ENCODE peak calls at places on chromosome 1, in six cellular contexts. One of them, this sample, is unnamed.

GRCh38 chr1:18134324-18135046 is 26.9 kb downstream of the IGSF21 start:
- DNase-seq in A549: no peak
- DNase-seq in K562: no peak
- DNase-seq in HepG2: peak
- DNase-seq in H1: no peak
- DNase-seq in endothelial cell of umbilical vein: no peak
- DNase-seq in this sample: no peak

GRCh38 chr1:236039736-236040670 is 24.9 kb downstream of the NID1 start:
- DNase-seq in A549: no peak
- DNase-seq in K562: no peak
- DNase-seq in HepG2: peak
- DNase-seq in H1: no peak
- DNase-seq in endothelial cell of umbilical vein: no peak
- DNase-seq in this sample: no peak

GRCh38 chr1:199983531-199983930 is 44.0 kb upstream of the NR5A2 start:
- DNase-seq in A549: no peak
- DNase-seq in K562: no peak
- DNase-seq in HepG2: no peak
- DNase-seq in H1: no peak
- DNase-seq in endothelial cell of umbilical vein: no peak
- DNase-seq in this sample: no peak

GRCh38 chr1:91730781-91731732 is 154.9 kb downstream of the TGFBR3 start:
- DNase-seq in A549: peak
- DNase-seq in K562: peak
- DNase-seq in HepG2: no peak
- DNase-seq in H1: no peak
- DNase-seq in endothelial cell of umbilical vein: no peak
- DNase-seq in this sample: no peak

GRCh38 chr1:40004857-40005256 is 35.7 kb upstream of the CAP1 start:
- DNase-seq in A549: no peak
- DNase-seq in K562: peak
- DNase-seq in HepG2: no peak
- DNase-seq in H1: no peak
- DNase-seq in endothelial cell of umbilical vein: no peak
- DNase-seq in this sample: no peak

GRCh38 chr1:58456470-58456869 is 90.1 kb downstream of the OMA1 start:
- DNase-seq in A549: no peak
- DNase-seq in K562: no peak
- DNase-seq in HepG2: no peak
- DNase-seq in H1: no peak
- DNase-seq in endothelial cell of umbilical vein: no peak
- DNase-seq in this sample: no peak

GRCh38 chr1:219931033-219931432 is 2.7 kb upstream of the SLC30A10 start:
- DNase-seq in A549: no peak
- DNase-seq in K562: no peak
- DNase-seq in HepG2: no peak
- DNase-seq in H1: no peak
- DNase-seq in endothelial cell of umbilical vein: no peak
- DNase-seq in this sample: no peak

GRCh38 chr1:78721136-78721535 is 71.5 kb downstream of the IFI44 start:
- DNase-seq in A549: no peak
- DNase-seq in K562: no peak
- DNase-seq in HepG2: no peak
- DNase-seq in H1: no peak
- DNase-seq in endothelial cell of umbilical vein: no peak
- DNase-seq in this sample: no peak

GRCh38 chr1:11364170-11364569 is 91.2 kb downstream of the UBIAD1 start:
- DNase-seq in A549: no peak
- DNase-seq in K562: peak
- DNase-seq in HepG2: no peak
- DNase-seq in H1: no peak
- DNase-seq in endothelial cell of umbilical vein: no peak
- DNase-seq in this sample: peak

GRCh38 chr1:213179784-213180183 is 128.7 kb downstream of the RPS6KC1 start:
- DNase-seq in A549: no peak
- DNase-seq in K562: no peak
- DNase-seq in HepG2: no peak
- DNase-seq in H1: no peak
- DNase-seq in endothelial cell of umbilical vein: no peak
- DNase-seq in this sample: no peak

GRCh38 chr1:234065794-234066447 is 161.4 kb downstream of the SLC35F3 start:
- DNase-seq in A549: peak
- DNase-seq in K562: peak
- DNase-seq in HepG2: peak
- DNase-seq in H1: peak
- DNase-seq in endothelial cell of umbilical vein: peak
- DNase-seq in this sample: peak

GRCh38 chr1:210600421-210601195 is 271.9 kb downstream of the HHAT start:
- DNase-seq in A549: no peak
- DNase-seq in K562: no peak
- DNase-seq in HepG2: no peak
- DNase-seq in H1: no peak
- DNase-seq in endothelial cell of umbilical vein: no peak
- DNase-seq in this sample: no peak

GRCh38 chr1:195898924-195899323 is 709.3 kb downstream of the KCNT2 start:
- DNase-seq in A549: no peak
- DNase-seq in K562: peak
- DNase-seq in HepG2: no peak
- DNase-seq in H1: no peak
- DNase-seq in endothelial cell of umbilical vein: peak
- DNase-seq in this sample: no peak

GRCh38 chr1:224276768-224277487 is 53.0 kb downstream of the NVL start:
- DNase-seq in A549: no peak
- DNase-seq in K562: no peak
- DNase-seq in HepG2: no peak
- DNase-seq in H1: no peak
- DNase-seq in endothelial cell of umbilical vein: no peak
- DNase-seq in this sample: no peak

GRCh38 chr1:228459091-228459993 is 27.8 kb upstream of the RNF187 start:
- DNase-seq in A549: peak
- DNase-seq in K562: peak
- DNase-seq in HepG2: peak
- DNase-seq in H1: no peak
- DNase-seq in endothelial cell of umbilical vein: peak
- DNase-seq in this sample: peak

GRCh38 chr1:84851839-84852238 is 41.2 kb downstream of the LPAR3 start:
- DNase-seq in A549: peak
- DNase-seq in K562: no peak
- DNase-seq in HepG2: no peak
- DNase-seq in H1: no peak
- DNase-seq in endothelial cell of umbilical vein: no peak
- DNase-seq in this sample: no peak

GRCh38 chr1:59076612-59077011 is 220.3 kb upstream of the FGGY start:
- DNase-seq in A549: peak
- DNase-seq in K562: peak
- DNase-seq in HepG2: no peak
- DNase-seq in H1: no peak
- DNase-seq in endothelial cell of umbilical vein: peak
- DNase-seq in this sample: no peak

GRCh38 chr1:23528245-23528978 is 2.6 kb downstream of the E2F2 start:
- DNase-seq in A549: peak
- DNase-seq in K562: peak
- DNase-seq in HepG2: peak
- DNase-seq in H1: no peak
- DNase-seq in endothelial cell of umbilical vein: peak
- DNase-seq in this sample: no peak

GRCh38 chr1:33005812-33006465 is 30.7 kb downstream of the AK2 start:
- DNase-seq in A549: no peak
- DNase-seq in K562: no peak
- DNase-seq in HepG2: no peak
- DNase-seq in H1: no peak
- DNase-seq in endothelial cell of umbilical vein: peak
- DNase-seq in this sample: no peak

GRCh38 chr1:164685656-164686055 is 126.7 kb downstream of the PBX1 start:
- DNase-seq in A549: no peak
- DNase-seq in K562: no peak
- DNase-seq in HepG2: no peak
- DNase-seq in H1: no peak
- DNase-seq in endothelial cell of umbilical vein: no peak
- DNase-seq in this sample: no peak

GRCh38 chr1:10768552-10768951 is 27.9 kb downstream of the CASZ1 start:
- DNase-seq in A549: peak
- DNase-seq in K562: no peak
- DNase-seq in HepG2: no peak
- DNase-seq in H1: no peak
- DNase-seq in endothelial cell of umbilical vein: no peak
- DNase-seq in this sample: no peak

DNA sequence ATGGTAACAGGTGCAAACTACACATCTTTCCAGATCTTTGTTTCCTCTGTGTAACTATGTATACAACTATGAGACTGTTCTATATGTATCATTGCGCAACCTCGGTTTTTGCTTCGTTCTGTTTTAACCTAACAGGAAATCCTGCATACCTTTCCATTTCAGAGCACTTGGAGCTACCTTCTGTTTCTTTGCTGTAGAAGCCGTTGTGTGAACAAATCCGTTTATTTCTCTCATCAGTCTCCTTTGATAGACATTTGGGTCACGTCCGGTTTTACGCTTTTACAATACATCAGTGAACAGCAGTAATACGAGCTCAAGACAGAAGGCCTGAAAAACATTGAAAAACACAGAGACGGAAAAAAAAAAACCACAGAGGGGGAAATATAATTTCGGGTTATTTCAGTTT is 10.5 kb downstream of the ATP5IF1 start:
- DNase-seq in A549: no peak
- DNase-seq in K562: no peak
- DNase-seq in HepG2: peak
- DNase-seq in H1: no peak
- DNase-seq in endothelial cell of umbilical vein: peak
- DNase-seq in this sample: no peak
- TF ChIP-seq JUN in A549: no peak
- TF ChIP-seq JUN in K562: no peak
- TF ChIP-seq JUN in HepG2: no peak
- TF ChIP-seq JUN in H1: no peak
- TF ChIP-seq JUN in endothelial cell of umbilical vein: no peak
- TF ChIP-seq JUN in this sample: no peak

GRCh38 chr1:221439008-221439733 is 302.7 kb downstream of the DUSP10 start:
- DNase-seq in A549: peak
- DNase-seq in K562: no peak
- DNase-seq in HepG2: no peak
- DNase-seq in H1: peak
- DNase-seq in endothelial cell of umbilical vein: peak
- DNase-seq in this sample: no peak

GRCh38 chr1:221437924-221438323 is 304.0 kb downstream of the DUSP10 start:
- DNase-seq in A549: no peak
- DNase-seq in K562: no peak
- DNase-seq in HepG2: no peak
- DNase-seq in H1: no peak
- DNase-seq in endothelial cell of umbilical vein: no peak
- DNase-seq in this sample: no peak

GRCh38 chr1:221431968-221432367 is 309.9 kb downstream of the DUSP10 start:
- DNase-seq in A549: no peak
- DNase-seq in K562: no peak
- DNase-seq in HepG2: no peak
- DNase-seq in H1: no peak
- DNase-seq in endothelial cell of umbilical vein: no peak
- DNase-seq in this sample: no peak

GRCh38 chr1:221437171-221437570 is 304.7 kb downstream of the DUSP10 start:
- DNase-seq in A549: no peak
- DNase-seq in K562: no peak
- DNase-seq in HepG2: no peak
- DNase-seq in H1: no peak
- DNase-seq in endothelial cell of umbilical vein: no peak
- DNase-seq in this sample: no peak

DNA sequence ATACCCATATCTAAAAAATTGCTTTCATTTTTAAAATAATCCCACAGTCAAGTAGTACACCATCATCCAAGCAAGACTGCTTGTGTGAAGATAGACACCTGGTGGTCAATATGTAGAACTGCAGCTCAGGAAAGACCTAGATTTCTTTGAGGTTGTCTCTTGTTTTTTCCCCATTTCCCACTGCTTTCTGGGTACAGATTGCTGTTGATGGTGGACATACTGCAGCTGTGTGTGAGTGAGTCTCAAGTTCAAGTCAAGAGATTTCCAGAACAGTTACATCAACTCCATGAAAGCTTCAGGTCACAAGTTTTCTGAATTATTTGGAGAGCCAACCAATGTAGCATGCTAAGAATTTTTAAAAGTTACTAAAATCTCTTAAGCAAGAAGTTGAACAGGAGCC is 306.4 kb downstream of the DUSP10 start:
- DNase-seq in A549: peak
- DNase-seq in K562: peak
- DNase-seq in HepG2: peak
- DNase-seq in H1: no peak
- DNase-seq in endothelial cell of umbilical vein: peak
- DNase-seq in this sample: no peak
- TF ChIP-seq JUN in A549: no peak
- TF ChIP-seq JUN in K562: no peak
- TF ChIP-seq JUN in HepG2: no peak
- TF ChIP-seq JUN in H1: no peak
- TF ChIP-seq JUN in endothelial cell of umbilical vein: no peak
- TF ChIP-seq JUN in this sample: no peak

GRCh38 chr1:238675241-238675640 is 711.1 kb upstream of the CHRM3 start:
- DNase-seq in A549: no peak
- DNase-seq in K562: no peak
- DNase-seq in HepG2: no peak
- DNase-seq in H1: no peak
- DNase-seq in endothelial cell of umbilical vein: no peak
- DNase-seq in this sample: no peak
- TF ChIP-seq JUN in A549: no peak
- TF ChIP-seq JUN in K562: no peak
- TF ChIP-seq JUN in HepG2: no peak
- TF ChIP-seq JUN in H1: no peak
- TF ChIP-seq JUN in endothelial cell of umbilical vein: no peak
- TF ChIP-seq JUN in this sample: no peak

GRCh38 chr1:1170215-1170890 is 3.3 kb upstream of the TTLL10 start:
- DNase-seq in A549: no peak
- DNase-seq in K562: no peak
- DNase-seq in HepG2: no peak
- DNase-seq in H1: no peak
- DNase-seq in endothelial cell of umbilical vein: no peak
- DNase-seq in this sample: peak
- TF ChIP-seq JUN in A549: no peak
- TF ChIP-seq JUN in K562: no peak
- TF ChIP-seq JUN in HepG2: no peak
- TF ChIP-seq JUN in H1: no peak
- TF ChIP-seq JUN in endothelial cell of umbilical vein: no peak
- TF ChIP-seq JUN in this sample: no peak

This sample was measured in WTC11.